ENCODE peak calls at places on chromosomes 7 and 10, in ten cellular contexts. S, E, P, D, A, Z, V, C, R and K are unnamed samples.

GRCh38 chr7:113232885-113233284 is 114.5 kb upstream of the SMIM30 start:
- DNase-seq in S (no peak), D (no peak), E (no peak), A (no peak), C (no peak), Z (no peak), V (no peak), P (no peak), R (no peak), K (no peak)

GRCh38 chr10:76558586-76558985 is 1079.0 kb downstream of the KCNMA1 start:
- DNase-seq in Z (no peak), V (peak), E (peak), D (no peak), S (no peak), R (no peak), P (no peak), C (no peak), A (peak), K (no peak)

GRCh38 chr7:92729751-92730150 is 106.6 kb downstream of the CDK6 start:
- DNase-seq in S (no peak), E (no peak), P (no peak), R (no peak), V (no peak), Z (no peak), C (no peak), A (no peak), D (no peak), K (no peak)

GRCh38 chr10:23370106-23370505 is 25.5 kb upstream of the C10orf67 start:
- DNase-seq in A (no peak), P (no peak), Z (no peak), D (no peak), E (no peak), V (no peak), S (no peak), R (no peak), C (no peak), K (no peak)

GRCh38 chr7:113099284-113099919 is 12.8 kb upstream of the GPR85 start:
- DNase-seq in V (no peak), P (no peak), R (no peak), A (no peak), Z (no peak), D (no peak), E (no peak), S (no peak), C (no peak), K (no peak)

GRCh38 chr10:125160856-125161569 is 650 bp upstream of the CTBP2 start:
- DNase-seq in P (no peak), S (peak), Z (no peak), E (peak), V (peak), A (peak), D (peak), C (peak), R (peak), K (peak)

GRCh38 chr10:97081621-97082235 is 104.0 kb downstream of the SLIT1 start:
- DNase-seq in E (peak), V (peak), C (no peak), S (no peak), D (peak), A (no peak), R (peak), P (peak), Z (peak), K (no peak)

GRCh38 chr7:101814996-101815825 is 2.2 kb upstream of the CUX1 start:
- DNase-seq in A (no peak), S (peak), P (peak), D (no peak), C (peak), R (peak), V (no peak), E (peak), Z (peak), K (no peak)

GRCh38 chr10:3071405-3072198 is 4.3 kb downstream of the PFKP start:
- DNase-seq in E (peak), C (no peak), S (no peak), A (peak), V (no peak), D (no peak), P (no peak), R (no peak), Z (no peak), K (no peak)

GRCh38 chr7:123410273-123410928 is 124.0 kb downstream of the IQUB start:
- DNase-seq in Z (no peak), S (no peak), D (no peak), V (no peak), P (no peak), E (peak), A (peak), R (no peak), C (no peak), K (no peak)

GRCh38 chr10:48209246-48209645 is 65.2 kb downstream of the FRMPD2 start:
- DNase-seq in V (no peak), E (peak), Z (no peak), A (no peak), S (no peak), C (no peak), P (no peak), D (no peak), R (no peak), K (no peak)

GRCh38 chr7:14902589-14902963 is at the start of gene DGKB:
- DNase-seq in E (no peak), V (peak), Z (no peak), C (no peak), A (no peak), R (no peak), D (no peak), S (no peak), P (no peak), K (no peak)

GRCh38 chr10:107091126-107091525 is 73.4 kb downstream of the SORCS1 start:
- DNase-seq in A (no peak), P (no peak), Z (no peak), C (no peak), D (no peak), E (peak), R (no peak), S (no peak), V (no peak), K (no peak)

GRCh38 chr7:143222782-143223181 is 945 bp downstream of the TAS2R40 start:
- DNase-seq in D (no peak), E (no peak), S (no peak), Z (no peak), P (no peak), R (no peak), A (no peak), C (no peak), V (no peak), K (no peak)

GRCh38 chr10:1284076-1284475 is 227.9 kb downstream of the WDR37 start:
- DNase-seq in R (no peak), D (no peak), E (no peak), C (no peak), Z (no peak), P (no peak), S (no peak), A (no peak), V (no peak), K (peak)

GRCh38 chr10:74107391-74107790 is 43.2 kb downstream of the AP3M1 start:
- DNase-seq in P (no peak), D (no peak), R (no peak), C (no peak), S (no peak), E (no peak), A (no peak), Z (no peak), V (no peak), K (no peak)

GRCh38 chr10:74099836-74100235 is 50.8 kb downstream of the AP3M1 start:
- DNase-seq in A (no peak), Z (no peak), D (no peak), V (no peak), S (no peak), P (no peak), E (no peak), R (no peak), C (no peak), K (no peak)

GRCh38 chr10:74104480-74104879 is 46.1 kb downstream of the AP3M1 start:
- DNase-seq in E (no peak), S (no peak), Z (no peak), V (no peak), D (no peak), C (no peak), P (no peak), R (no peak), A (no peak), K (no peak)

GRCh38 chr10:74104996-74105395 is 45.6 kb downstream of the AP3M1 start:
- DNase-seq in Z (no peak), R (no peak), E (no peak), V (no peak), A (no peak), P (no peak), S (no peak), D (no peak), C (no peak), K (no peak)

DNA sequence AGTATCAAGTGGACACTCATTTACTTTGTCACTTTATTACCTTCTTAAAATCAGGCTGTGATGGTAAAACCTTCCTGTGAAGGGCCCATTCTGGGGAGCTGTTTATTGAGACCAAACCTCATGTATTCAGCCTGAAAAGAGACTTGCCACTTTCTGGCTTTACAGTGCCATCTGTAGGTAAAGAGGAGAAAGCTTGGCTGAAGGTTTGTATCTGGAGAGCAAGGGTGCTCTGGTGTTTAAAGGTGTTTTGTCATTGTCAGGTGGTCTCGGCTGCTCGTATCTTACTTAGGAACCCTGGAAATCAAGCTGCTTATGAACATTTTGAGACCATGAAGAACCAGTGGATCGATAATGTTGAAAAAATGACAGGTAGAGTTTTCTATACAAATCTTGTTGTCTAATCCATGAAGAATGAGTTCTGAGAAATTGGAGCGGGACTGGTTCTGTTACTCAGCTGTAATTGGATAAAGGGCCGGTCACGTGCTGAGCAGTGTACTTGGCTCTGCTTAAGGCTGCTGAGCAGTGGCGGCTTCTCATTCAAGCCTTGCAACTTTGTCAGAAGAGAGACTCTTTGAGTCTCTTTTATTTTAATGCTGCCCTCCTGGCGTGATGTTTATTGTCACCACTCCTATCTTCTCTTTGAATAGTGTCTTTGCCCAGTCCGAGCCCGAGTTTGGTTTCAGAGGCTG is 46.9 kb downstream of the AP3M1 start:
- DNase-seq in C (no peak), R (peak), E (peak), D (no peak), P (peak), Z (peak), A (no peak), S (no peak), V (no peak), K (no peak)
- TF ChIP-seq CTCF in C (no peak), R (peak), E (peak), D (peak), P (peak), Z (peak), A (peak), S (peak), V (peak), K (peak)

GRCh38 chr7:85186083-85186520 is 754 bp downstream of the SEMA3D start:
- DNase-seq in A (peak), C (peak), S (no peak), Z (no peak), P (no peak), D (no peak), E (no peak), V (no peak), R (no peak), K (peak)

GRCh38 chr7:85185355-85186082 is 1.3 kb downstream of the SEMA3D start:
- DNase-seq in R (peak), P (no peak), A (peak), C (peak), S (no peak), V (no peak), E (no peak), D (no peak), Z (no peak), K (peak)

GRCh38 chr7:85186521-85187241 is at the start of gene SEMA3D:
- DNase-seq in E (peak), R (peak), P (no peak), Z (peak), V (no peak), S (peak), C (peak), D (peak), A (peak), K (peak)

GRCh38 chr7:85191383-85191782 is 4.5 kb upstream of the SEMA3D start:
- DNase-seq in P (peak), Z (no peak), V (no peak), E (peak), C (no peak), S (no peak), D (no peak), R (no peak), A (no peak), K (no peak)
- TF ChIP-seq CTCF in P (peak), Z (no peak), V (peak), E (peak), C (peak), S (peak), D (peak), R (no peak), A (peak), K (peak)

DNA sequence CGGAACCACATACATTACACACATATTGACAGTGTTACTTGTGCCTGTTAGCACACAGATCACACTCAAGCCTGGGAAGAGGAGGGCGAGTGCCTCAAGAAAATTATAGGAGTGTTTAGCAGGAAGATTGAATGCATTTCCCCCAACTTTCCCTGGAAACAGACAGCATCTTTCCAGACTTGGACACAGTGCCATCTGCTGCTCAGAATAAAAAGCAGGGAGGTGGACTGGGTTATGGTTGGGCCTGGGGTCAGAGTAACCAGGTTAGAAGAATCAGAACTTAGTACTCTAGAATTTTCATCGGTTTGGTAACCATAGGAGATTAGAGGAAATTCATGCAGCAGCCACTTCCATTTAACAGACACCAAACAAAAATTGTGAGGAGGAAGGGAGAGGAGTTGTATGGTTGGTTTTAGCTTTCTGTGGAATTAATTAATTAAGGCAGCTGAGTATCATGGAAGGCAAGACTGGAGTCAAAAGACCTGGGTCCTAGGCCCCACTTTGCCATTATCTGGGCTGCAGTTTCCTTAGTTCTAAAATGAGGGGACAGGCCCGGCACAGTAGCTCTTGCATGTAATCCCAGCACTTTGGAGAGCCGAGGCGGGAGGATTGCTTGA is 43.4 kb upstream of the OPTN start:
- DNase-seq in V (no peak), R (no peak), E (peak), D (peak), P (no peak), S (no peak), Z (no peak), A (no peak), C (no peak), K (no peak)
- TF ChIP-seq CTCF in V (peak), R (no peak), E (peak), D (peak), P (peak), S (peak), Z (no peak), A (peak), C (no peak), K (peak)

GRCh38 chr7:99461221-99461620 is 4.7 kb downstream of the ATP5MF start:
- DNase-seq in C (no peak), Z (no peak), D (no peak), A (no peak), P (peak), E (no peak), V (no peak), R (no peak), S (no peak), K (no peak)

GRCh38 chr7:99457646-99458493 is 8.1 kb downstream of the ATP5MF start:
- DNase-seq in Z (no peak), S (no peak), E (no peak), A (no peak), R (no peak), P (no peak), V (no peak), D (no peak), C (no peak), K (no peak)

GRCh38 chr7:99457050-99457645 is 8.8 kb downstream of the ATP5MF start:
- DNase-seq in V (no peak), P (no peak), A (no peak), E (no peak), R (no peak), S (no peak), D (no peak), Z (no peak), C (no peak), K (no peak)

GRCh38 chr7:99460651-99461050 is 5.3 kb downstream of the ATP5MF start:
- DNase-seq in D (no peak), V (no peak), A (no peak), Z (no peak), P (no peak), S (no peak), R (no peak), E (no peak), C (no peak), K (no peak)

DNA sequence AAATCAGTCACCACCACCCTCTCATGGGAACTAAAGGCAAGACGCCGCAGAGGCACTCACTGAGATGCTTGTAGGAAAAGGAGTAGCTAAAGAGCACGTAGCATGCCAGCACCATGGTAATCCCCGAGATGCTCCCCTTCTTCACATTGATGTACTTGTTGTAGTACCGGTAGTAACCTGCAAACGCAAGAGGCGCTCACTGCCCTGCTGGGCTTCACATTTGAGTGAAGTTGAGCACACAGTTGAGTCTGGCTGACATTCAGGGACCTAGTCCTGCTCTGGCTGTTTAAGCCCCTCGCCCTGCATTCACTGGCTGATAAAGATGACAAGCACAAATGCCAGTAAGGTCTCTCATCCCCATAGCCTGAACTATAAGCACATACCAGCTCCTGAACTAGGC is 6.9 kb downstream of the ATP5MF start:
- DNase-seq in R (no peak), V (no peak), C (no peak), E (peak), P (peak), S (no peak), A (no peak), D (no peak), Z (peak), K (no peak)
- TF ChIP-seq CTCF in R (peak), V (no peak), C (no peak), E (no peak), P (peak), S (peak), A (peak), D (peak), Z (peak), K (peak)

DNA sequence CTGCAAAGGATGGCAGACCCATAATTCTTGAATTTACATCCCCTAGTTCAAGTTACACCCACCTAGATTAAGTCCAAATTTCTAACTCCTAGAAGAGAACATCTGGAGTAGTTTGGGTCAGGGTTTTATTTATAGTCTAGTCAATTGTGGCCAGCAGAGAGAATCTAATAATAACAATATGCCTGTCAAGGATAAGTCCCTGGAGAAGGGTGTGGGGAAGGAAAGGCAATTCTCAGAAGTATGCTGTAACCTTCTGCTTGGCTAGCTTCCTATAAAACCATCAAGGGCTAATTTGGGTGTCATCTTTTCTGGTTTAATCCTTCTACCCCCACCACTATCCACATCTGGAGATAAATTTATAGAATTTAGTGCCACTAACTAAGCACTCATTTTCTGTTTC is 52.8 kb upstream of the SEMA3E start:
- DNase-seq in R (no peak), V (no peak), A (no peak), E (no peak), S (no peak), P (no peak), D (no peak), C (no peak), Z (no peak), K (no peak)
- TF ChIP-seq CTCF in R (no peak), V (no peak), A (no peak), E (no peak), S (no peak), P (no peak), D (no peak), C (no peak), Z (no peak), K (no peak)

GRCh38 chr7:134058980-134059379 is 68.2 kb upstream of the LRGUK start:
- DNase-seq in Z (no peak), P (no peak), A (no peak), S (no peak), R (no peak), E (no peak), D (no peak), C (no peak), V (no peak), K (no peak)
- TF ChIP-seq CTCF in Z (no peak), P (no peak), A (no peak), S (no peak), R (no peak), E (no peak), D (no peak), C (no peak), V (no peak), K (no peak)

GRCh38 chr7:24054231-24054630 is 229.8 kb upstream of the NPY start:
- DNase-seq in A (no peak), V (no peak), S (no peak), Z (no peak), P (no peak), D (no peak), C (no peak), R (no peak), E (no peak), K (no peak)
- TF ChIP-seq CTCF in A (no peak), V (no peak), S (no peak), Z (no peak), P (no peak), D (no peak), C (no peak), R (no peak), E (no peak), K (no peak)

DNA sequence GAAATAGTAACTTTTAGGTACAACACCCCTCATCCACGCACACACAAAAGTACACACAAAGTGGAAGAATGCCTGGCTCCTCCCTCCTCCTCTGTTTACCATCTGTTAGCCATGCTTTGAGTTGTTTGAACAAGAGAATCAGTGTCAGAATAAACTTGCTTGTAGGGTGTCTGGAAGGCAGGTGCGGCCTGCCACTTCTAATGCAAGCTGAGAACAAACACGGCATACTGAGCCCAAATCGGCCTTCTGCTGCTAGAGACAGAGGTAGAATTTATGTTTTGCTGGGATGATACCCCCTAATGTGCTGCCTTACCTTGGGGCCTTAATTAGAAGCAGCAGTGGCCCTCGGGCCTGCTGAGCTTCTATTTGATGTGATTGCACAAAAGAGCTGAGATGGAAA is 24.8 kb upstream of the FAM180A start:
- DNase-seq in V (no peak), R (no peak), C (no peak), A (no peak), S (no peak), E (no peak), Z (no peak), D (no peak), P (no peak), K (no peak)
- TF ChIP-seq CTCF in V (no peak), R (no peak), C (no peak), A (no peak), S (no peak), E (no peak), Z (no peak), D (no peak), P (no peak), K (no peak)